ENCODE peak calls at places on chromosomes 16 and 17, in five cellular contexts. X is pancreas, I is adrenal gland, Y is mammary epithelial cell, E is ovary. P is an unnamed sample.

GRCh38 chr17:45282683-45283644 is 21.1 kb upstream of the SPATA32 start:
- DNase-seq in X (no peak), Y (no peak), I (no peak), E (peak), P (no peak)

GRCh38 chr17:14429084-14429483 is 128.2 kb downstream of the HS3ST3B1 start:
- DNase-seq in X (no peak), E (no peak), Y (no peak), I (no peak), P (no peak)

GRCh38 chr16:13453938-13454553 is 465.9 kb upstream of the ERCC4 start:
- DNase-seq in I (no peak), E (no peak), Y (peak), X (peak), P (no peak)

GRCh38 chr16:85555549-85556455 is 57.3 kb upstream of the GSE1 start:
- DNase-seq in X (peak), E (peak), I (peak), Y (peak), P (peak)

GRCh38 chr16:85652431-85653221 is 36.1 kb downstream of the GINS2 start:
- DNase-seq in I (peak), E (peak), X (peak), Y (no peak), P (peak)

GRCh38 chr16:63050391-63050790 is 1014.2 kb upstream of the CDH8 start:
- DNase-seq in Y (no peak), X (no peak), E (no peak), I (no peak), P (no peak)

GRCh38 chr17:75758131-75758905 is 6.7 kb downstream of the GALK1 start:
- DNase-seq in E (no peak), Y (no peak), X (no peak), I (no peak), P (no peak)

GRCh38 chr17:2212328-2212981 is 91.1 kb downstream of the SMG6 start:
- DNase-seq in X (no peak), E (no peak), Y (no peak), I (peak), P (peak)

DNA sequence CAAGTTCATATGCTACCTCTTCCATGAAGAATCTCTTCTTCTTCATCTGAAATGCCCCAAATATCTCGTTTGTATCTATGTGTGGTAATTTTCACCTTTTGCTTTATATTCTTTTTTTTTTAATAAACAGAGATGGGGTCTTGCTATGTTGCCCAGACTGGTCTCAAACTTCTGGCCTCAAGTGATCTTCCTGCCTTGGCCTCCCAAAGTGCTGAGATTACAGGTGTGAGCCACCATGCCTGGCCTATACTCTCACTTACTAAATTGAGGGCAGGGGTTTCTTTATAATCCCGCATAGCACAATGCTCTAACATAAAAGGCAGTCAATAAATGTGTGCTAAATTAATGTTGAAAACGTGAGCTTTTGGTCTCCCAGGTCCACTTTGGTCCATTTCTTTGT is 30.6 kb downstream of the RNF43 start:
- DNase-seq in X (no peak), I (no peak), Y (no peak), E (no peak), P (no peak)
- TF ChIP-seq CTCF in X (no peak), I (no peak), Y (no peak), E (no peak), P (no peak)

DNA sequence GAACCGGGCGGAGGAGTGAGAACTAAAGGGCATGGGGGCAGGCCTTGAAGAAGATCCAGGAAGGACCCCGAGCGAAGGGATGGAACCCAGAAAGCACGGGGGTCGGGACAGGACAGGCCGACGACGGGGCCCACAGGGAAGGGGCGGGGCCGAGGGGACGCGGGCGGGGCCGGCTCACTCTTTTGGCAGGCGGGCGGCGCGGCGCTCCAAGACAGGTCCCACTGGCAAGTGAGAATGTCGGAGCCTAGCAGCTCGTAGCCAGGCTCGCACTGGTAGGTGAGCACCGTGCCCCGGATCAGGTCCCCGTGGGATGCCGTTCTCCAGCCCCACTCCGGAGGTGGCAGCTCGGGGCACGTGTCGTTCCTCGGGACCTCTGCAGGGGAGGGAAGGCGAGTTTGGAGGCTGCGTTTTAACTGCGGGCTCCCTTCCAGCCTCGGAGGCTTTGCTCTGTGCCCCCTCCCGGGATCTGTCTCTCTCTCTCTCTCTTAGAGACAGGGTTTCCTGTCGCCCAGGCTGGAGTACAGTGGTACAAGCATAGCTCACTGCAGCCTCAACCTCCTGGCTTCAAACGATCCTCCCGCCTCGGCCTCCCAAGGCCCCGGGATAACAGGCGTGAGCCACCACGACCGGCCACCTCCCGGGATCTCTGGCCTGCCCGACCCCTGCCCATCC is 13.7 kb upstream of the CDIPT start:
- DNase-seq in I (no peak), Y (no peak), E (no peak), X (no peak), P (no peak)
- TF ChIP-seq CTCF in I (no peak), Y (no peak), E (no peak), X (no peak), P (no peak)

GRCh38 chr17:8799001-8799850 is at the start of gene MFSD6L:
- DNase-seq in Y (peak), E (no peak), X (peak), I (no peak), P (no peak)
- TF ChIP-seq CTCF in Y (peak), E (no peak), X (peak), I (no peak), P (no peak)

GRCh38 chr16:31453255-31454204 is 5.8 kb upstream of the ARMC5 start:
- DNase-seq in I (peak), Y (peak), E (peak), X (no peak), P (peak)

GRCh38 chr16:31451201-31451600 is 8.1 kb upstream of the ARMC5 start:
- DNase-seq in X (no peak), Y (no peak), E (peak), I (no peak), P (no peak)

GRCh38 chr16:31455601-31456314 is 3.5 kb upstream of the ARMC5 start:
- DNase-seq in E (peak), I (no peak), X (no peak), Y (no peak), P (no peak)

GRCh38 chr16:31452631-31453106 is 6.6 kb upstream of the ARMC5 start:
- DNase-seq in Y (peak), E (peak), I (peak), X (no peak), P (peak)

GRCh38 chr16:31451681-31452351 is 7.5 kb upstream of the ARMC5 start:
- DNase-seq in E (peak), Y (peak), I (peak), X (peak), P (peak)
- TF ChIP-seq CTCF in E (peak), Y (peak), I (peak), X (peak), P (peak)

DNA sequence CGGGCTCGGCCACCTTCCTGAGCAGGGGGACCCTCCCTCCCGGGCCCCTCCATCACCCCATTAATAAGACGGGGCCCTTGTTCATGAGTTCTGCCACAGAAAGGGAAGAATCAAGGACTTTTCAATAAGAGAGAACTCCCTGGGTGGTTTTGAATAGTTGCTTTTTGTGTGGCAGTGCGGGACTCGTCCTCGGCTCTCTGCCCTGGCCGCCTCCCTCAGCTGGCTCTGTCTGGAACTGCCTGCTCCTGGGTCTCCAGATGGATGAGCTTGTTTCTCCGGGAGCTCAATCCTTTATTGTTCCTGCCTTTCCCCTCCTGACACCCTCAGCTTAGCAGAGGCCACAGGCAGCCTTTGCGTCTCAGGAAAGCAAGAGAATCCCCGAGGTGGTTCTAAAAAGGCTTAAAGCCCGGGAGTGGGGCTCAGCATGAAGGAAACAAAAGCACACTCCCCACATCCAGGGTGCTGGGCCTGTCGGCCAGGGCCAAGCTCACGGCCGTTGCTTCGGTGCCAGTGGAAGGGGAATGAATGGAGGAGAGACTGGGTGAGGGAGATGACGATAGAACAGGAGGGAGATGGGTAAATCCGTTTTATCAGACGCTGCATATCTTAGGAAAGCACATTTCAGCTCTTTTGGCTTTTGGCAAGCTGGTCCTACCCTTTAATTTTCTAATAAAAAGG is 60.2 kb downstream of the RAI1 start:
- DNase-seq in X (no peak), E (peak), Y (peak), I (no peak), P (peak)
- TF ChIP-seq CTCF in X (no peak), E (no peak), Y (no peak), I (no peak), P (peak)

DNA sequence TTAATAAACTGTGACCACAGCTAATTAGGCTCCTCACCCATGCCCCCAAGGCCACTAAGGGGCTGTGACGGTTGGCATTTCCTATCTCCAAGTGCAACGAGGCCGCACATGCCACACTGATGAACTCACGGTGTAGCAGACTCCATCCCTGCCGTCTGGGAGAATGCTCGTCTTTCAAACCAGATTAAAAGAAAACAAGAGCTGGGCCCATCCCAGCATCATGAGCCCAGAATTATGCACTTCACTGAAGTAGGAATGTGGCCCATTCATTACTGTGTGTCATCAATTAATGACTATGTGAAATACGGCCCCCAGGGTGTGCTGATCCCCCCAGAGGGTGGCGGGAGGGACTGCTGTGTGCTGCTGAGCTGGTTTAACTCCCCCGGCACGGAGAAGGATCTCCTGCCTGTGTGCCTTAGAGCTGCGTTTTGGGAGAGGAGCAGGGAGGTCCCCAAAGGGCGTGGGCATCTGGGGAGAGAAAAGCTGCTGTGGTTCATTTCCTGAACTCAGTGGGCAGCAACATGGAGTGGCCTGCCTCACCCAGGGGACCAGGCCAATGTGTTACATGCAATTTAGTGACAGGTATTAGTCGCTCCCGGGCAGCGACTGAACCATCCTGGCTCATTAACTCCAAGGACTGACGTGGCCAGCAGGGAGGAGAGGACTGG is 194.5 kb downstream of the FOXL1 start:
- DNase-seq in X (no peak), Y (peak), E (no peak), I (no peak), P (peak)
- TF ChIP-seq CTCF in X (no peak), Y (no peak), E (no peak), I (no peak), P (no peak)

GRCh38 chr16:17591655-17592405 is 121.1 kb upstream of the XYLT1 start:
- DNase-seq in Y (peak), I (no peak), E (no peak), X (no peak), P (no peak)
- TF ChIP-seq CTCF in Y (no peak), I (no peak), E (no peak), X (no peak), P (no peak)

DNA sequence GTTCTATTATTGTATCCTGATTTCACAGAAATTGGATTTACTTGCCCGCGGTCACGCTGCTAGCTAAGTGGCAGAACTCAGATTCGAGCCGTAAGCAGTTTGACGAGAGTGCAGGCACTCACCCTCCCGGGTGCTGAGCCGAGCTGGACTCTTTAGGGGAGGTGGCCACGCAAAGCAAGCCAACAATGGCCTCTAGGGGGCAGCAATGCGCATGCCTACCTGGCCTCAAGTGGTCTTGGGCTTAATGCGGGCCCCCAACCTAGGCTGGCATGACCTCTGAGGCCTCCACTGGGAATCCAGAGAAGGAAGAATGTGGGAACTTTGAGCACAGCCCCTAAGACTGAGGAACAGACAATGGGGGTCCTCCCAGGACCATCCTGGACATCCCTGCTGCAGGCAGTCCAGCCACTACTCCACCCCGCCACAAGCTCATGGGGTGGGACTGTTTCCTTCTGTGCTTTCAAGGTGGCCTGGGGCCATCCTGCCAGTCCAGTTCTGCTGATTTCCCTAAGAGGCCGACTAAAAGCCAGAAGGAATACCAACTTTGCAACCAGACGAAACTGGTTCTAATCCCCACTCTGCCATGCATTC is 276.5 kb downstream of the XYLT1 start:
- DNase-seq in X (peak), Y (no peak), I (peak), E (peak), P (peak)
- TF ChIP-seq CTCF in X (peak), Y (peak), I (peak), E (no peak), P (peak)

DNA sequence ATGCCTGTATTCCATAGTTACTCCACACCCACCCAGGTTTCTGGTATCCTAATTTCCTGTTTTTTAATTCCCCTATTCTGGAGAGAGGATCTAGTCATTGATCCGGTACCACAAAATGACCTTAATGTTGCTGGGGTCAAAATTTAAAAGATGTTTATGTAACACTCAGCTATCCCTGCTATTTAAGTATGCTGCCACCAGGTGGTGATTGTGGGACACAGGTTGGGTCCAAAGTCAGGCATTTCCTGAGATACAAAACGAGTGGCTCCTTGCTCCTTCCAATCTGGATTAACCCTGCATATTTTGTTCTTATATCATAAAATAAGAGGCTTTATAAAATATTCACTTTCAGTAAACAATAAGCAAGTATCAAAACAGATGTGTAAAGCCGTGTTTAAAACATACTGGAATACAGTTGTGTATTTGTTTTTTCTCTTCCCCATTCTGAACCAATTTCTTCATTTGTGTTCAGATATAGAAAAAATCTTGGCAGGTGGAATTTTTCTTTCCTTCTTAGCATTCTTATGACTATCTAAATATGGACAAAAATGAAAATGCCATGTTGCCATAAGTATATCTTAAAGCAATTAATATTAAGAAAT is 16.3 kb downstream of the HS3ST4 start:
- DNase-seq in Y (peak), I (no peak), E (no peak), X (peak), P (peak)
- TF ChIP-seq CTCF in Y (peak), I (peak), E (no peak), X (peak), P (no peak)

P was measured in fibroblast of the aortic adventitia.